ENCODE peak calls at places on chromosomes 2 and 18, in nine cellular contexts. One of them, this sample, is unnamed.

GRCh38 chr2:178863856-178864620 is 56.8 kb upstream of the TTN start:
- DNase-seq in kidney tubule cell: peak
- DNase-seq in H54: peak
- DNase-seq in EH: peak
- DNase-seq in activated T-helper 1 cell treated with anti-CD3 and anti-CD28 coated beads, Interleukin-12 subunit alpha, Interleukin-12 subunit beta, Interleukin-2, Interleukin-4 antibody, amounts not matched to agents 30 ng/mL and 10 ng/mL and 1 ng/mL, durations not matched to agents 14 hours and 24 hours and 36 hours: no peak
- DNase-seq in ureter: no peak
- DNase-seq in heart left ventricle: peak
- DNase-seq in NCI-H446: no peak
- DNase-seq in HS-5: no peak
- DNase-seq in this sample: peak

GRCh38 chr2:127589876-127590275 is 54.4 kb downstream of the MYO7B start:
- DNase-seq in EH: no peak
- DNase-seq in NCI-H446: no peak
- DNase-seq in HS-5: no peak
- DNase-seq in H54: no peak
- DNase-seq in ureter: peak
- DNase-seq in kidney tubule cell: no peak
- DNase-seq in heart left ventricle: no peak
- DNase-seq in activated T-helper 1 cell treated with anti-CD3 and anti-CD28 coated beads, Interleukin-12 subunit alpha, Interleukin-12 subunit beta, Interleukin-2, Interleukin-4 antibody, amounts not matched to agents 30 ng/mL and 10 ng/mL and 1 ng/mL, durations not matched to agents 14 hours and 24 hours and 36 hours: no peak
- DNase-seq in this sample: no peak

GRCh38 chr18:60493066-60493465 is 120.5 kb upstream of the MC4R start:
- DNase-seq in activated T-helper 1 cell treated with anti-CD3 and anti-CD28 coated beads, Interleukin-12 subunit alpha, Interleukin-12 subunit beta, Interleukin-2, Interleukin-4 antibody, amounts not matched to agents 30 ng/mL and 10 ng/mL and 1 ng/mL, durations not matched to agents 14 hours and 24 hours and 36 hours: no peak
- DNase-seq in heart left ventricle: no peak
- DNase-seq in H54: no peak
- DNase-seq in EH: no peak
- DNase-seq in kidney tubule cell: no peak
- DNase-seq in ureter: no peak
- DNase-seq in HS-5: no peak
- DNase-seq in NCI-H446: no peak
- DNase-seq in this sample: no peak

GRCh38 chr2:26455037-26455800 is 22.7 kb downstream of the OTOF start:
- DNase-seq in activated T-helper 1 cell treated with anti-CD3 and anti-CD28 coated beads, Interleukin-12 subunit alpha, Interleukin-12 subunit beta, Interleukin-2, Interleukin-4 antibody, amounts not matched to agents 30 ng/mL and 10 ng/mL and 1 ng/mL, durations not matched to agents 14 hours and 24 hours and 36 hours: no peak
- DNase-seq in ureter: no peak
- DNase-seq in EH: no peak
- DNase-seq in NCI-H446: no peak
- DNase-seq in heart left ventricle: no peak
- DNase-seq in HS-5: no peak
- DNase-seq in H54: no peak
- DNase-seq in kidney tubule cell: no peak
- DNase-seq in this sample: no peak

GRCh38 chr2:142142595-142142994 is 11.8 kb upstream of the LRP1B start:
- DNase-seq in ureter: no peak
- DNase-seq in NCI-H446: no peak
- DNase-seq in EH: no peak
- DNase-seq in H54: no peak
- DNase-seq in activated T-helper 1 cell treated with anti-CD3 and anti-CD28 coated beads, Interleukin-12 subunit alpha, Interleukin-12 subunit beta, Interleukin-2, Interleukin-4 antibody, amounts not matched to agents 30 ng/mL and 10 ng/mL and 1 ng/mL, durations not matched to agents 14 hours and 24 hours and 36 hours: no peak
- DNase-seq in kidney tubule cell: peak
- DNase-seq in heart left ventricle: no peak
- DNase-seq in HS-5: no peak
- DNase-seq in this sample: no peak

GRCh38 chr2:56801770-56802169 is 618.0 kb downstream of the CCDC85A start:
- DNase-seq in H54: no peak
- DNase-seq in EH: peak
- DNase-seq in NCI-H446: no peak
- DNase-seq in HS-5: peak
- DNase-seq in kidney tubule cell: no peak
- DNase-seq in ureter: no peak
- DNase-seq in heart left ventricle: no peak
- DNase-seq in activated T-helper 1 cell treated with anti-CD3 and anti-CD28 coated beads, Interleukin-12 subunit alpha, Interleukin-12 subunit beta, Interleukin-2, Interleukin-4 antibody, amounts not matched to agents 30 ng/mL and 10 ng/mL and 1 ng/mL, durations not matched to agents 14 hours and 24 hours and 36 hours: no peak
- DNase-seq in this sample: no peak

GRCh38 chr2:15672961-15673918 is 81.6 kb downstream of the DDX1 start:
- DNase-seq in kidney tubule cell: no peak
- DNase-seq in H54: no peak
- DNase-seq in activated T-helper 1 cell treated with anti-CD3 and anti-CD28 coated beads, Interleukin-12 subunit alpha, Interleukin-12 subunit beta, Interleukin-2, Interleukin-4 antibody, amounts not matched to agents 30 ng/mL and 10 ng/mL and 1 ng/mL, durations not matched to agents 14 hours and 24 hours and 36 hours: no peak
- DNase-seq in EH: no peak
- DNase-seq in ureter: no peak
- DNase-seq in NCI-H446: no peak
- DNase-seq in heart left ventricle: no peak
- DNase-seq in HS-5: no peak
- DNase-seq in this sample: no peak

GRCh38 chr2:102421890-102422759 is 835 bp upstream of the IL18RAP start:
- DNase-seq in EH: no peak
- DNase-seq in H54: no peak
- DNase-seq in HS-5: no peak
- DNase-seq in activated T-helper 1 cell treated with anti-CD3 and anti-CD28 coated beads, Interleukin-12 subunit alpha, Interleukin-12 subunit beta, Interleukin-2, Interleukin-4 antibody, amounts not matched to agents 30 ng/mL and 10 ng/mL and 1 ng/mL, durations not matched to agents 14 hours and 24 hours and 36 hours: no peak
- DNase-seq in heart left ventricle: no peak
- DNase-seq in kidney tubule cell: no peak
- DNase-seq in NCI-H446: no peak
- DNase-seq in ureter: no peak
- DNase-seq in this sample: no peak

GRCh38 chr2:12277305-12278034 is 439.3 kb upstream of the TRIB2 start:
- DNase-seq in activated T-helper 1 cell treated with anti-CD3 and anti-CD28 coated beads, Interleukin-12 subunit alpha, Interleukin-12 subunit beta, Interleukin-2, Interleukin-4 antibody, amounts not matched to agents 30 ng/mL and 10 ng/mL and 1 ng/mL, durations not matched to agents 14 hours and 24 hours and 36 hours: no peak
- DNase-seq in ureter: no peak
- DNase-seq in NCI-H446: no peak
- DNase-seq in kidney tubule cell: no peak
- DNase-seq in EH: no peak
- DNase-seq in H54: no peak
- DNase-seq in heart left ventricle: no peak
- DNase-seq in HS-5: no peak
- DNase-seq in this sample: no peak

GRCh38 chr2:45891719-45892118 is 240.2 kb downstream of the PRKCE start:
- DNase-seq in H54: no peak
- DNase-seq in EH: no peak
- DNase-seq in heart left ventricle: no peak
- DNase-seq in NCI-H446: no peak
- DNase-seq in activated T-helper 1 cell treated with anti-CD3 and anti-CD28 coated beads, Interleukin-12 subunit alpha, Interleukin-12 subunit beta, Interleukin-2, Interleukin-4 antibody, amounts not matched to agents 30 ng/mL and 10 ng/mL and 1 ng/mL, durations not matched to agents 14 hours and 24 hours and 36 hours: no peak
- DNase-seq in HS-5: no peak
- DNase-seq in kidney tubule cell: no peak
- DNase-seq in ureter: peak
- DNase-seq in this sample: peak

GRCh38 chr18:59272221-59272888 is 899 bp downstream of the RAX start:
- DNase-seq in HS-5: no peak
- DNase-seq in heart left ventricle: no peak
- DNase-seq in EH: no peak
- DNase-seq in H54: no peak
- DNase-seq in activated T-helper 1 cell treated with anti-CD3 and anti-CD28 coated beads, Interleukin-12 subunit alpha, Interleukin-12 subunit beta, Interleukin-2, Interleukin-4 antibody, amounts not matched to agents 30 ng/mL and 10 ng/mL and 1 ng/mL, durations not matched to agents 14 hours and 24 hours and 36 hours: no peak
- DNase-seq in NCI-H446: no peak
- DNase-seq in ureter: no peak
- DNase-seq in kidney tubule cell: no peak
- DNase-seq in this sample: no peak

GRCh38 chr2:95022309-95023221 is 2.9 kb upstream of the MAL start:
- DNase-seq in H54: peak
- DNase-seq in ureter: peak
- DNase-seq in heart left ventricle: peak
- DNase-seq in NCI-H446: peak
- DNase-seq in activated T-helper 1 cell treated with anti-CD3 and anti-CD28 coated beads, Interleukin-12 subunit alpha, Interleukin-12 subunit beta, Interleukin-2, Interleukin-4 antibody, amounts not matched to agents 30 ng/mL and 10 ng/mL and 1 ng/mL, durations not matched to agents 14 hours and 24 hours and 36 hours: peak
- DNase-seq in HS-5: peak
- DNase-seq in kidney tubule cell: peak
- DNase-seq in EH: peak
- DNase-seq in this sample: peak

GRCh38 chr2:234482807-234483206 is 14.1 kb downstream of the ARL4C start:
- DNase-seq in EH: no peak
- DNase-seq in NCI-H446: no peak
- DNase-seq in kidney tubule cell: no peak
- DNase-seq in H54: no peak
- DNase-seq in heart left ventricle: no peak
- DNase-seq in activated T-helper 1 cell treated with anti-CD3 and anti-CD28 coated beads, Interleukin-12 subunit alpha, Interleukin-12 subunit beta, Interleukin-2, Interleukin-4 antibody, amounts not matched to agents 30 ng/mL and 10 ng/mL and 1 ng/mL, durations not matched to agents 14 hours and 24 hours and 36 hours: no peak
- DNase-seq in ureter: no peak
- DNase-seq in HS-5: no peak
- DNase-seq in this sample: no peak

GRCh38 chr18:3585656-3586509 is 135.9 kb downstream of the TGIF1 start:
- DNase-seq in EH: peak
- DNase-seq in ureter: peak
- DNase-seq in heart left ventricle: peak
- DNase-seq in HS-5: peak
- DNase-seq in NCI-H446: peak
- DNase-seq in kidney tubule cell: peak
- DNase-seq in activated T-helper 1 cell treated with anti-CD3 and anti-CD28 coated beads, Interleukin-12 subunit alpha, Interleukin-12 subunit beta, Interleukin-2, Interleukin-4 antibody, amounts not matched to agents 30 ng/mL and 10 ng/mL and 1 ng/mL, durations not matched to agents 14 hours and 24 hours and 36 hours: peak
- DNase-seq in H54: no peak
- DNase-seq in this sample: peak

GRCh38 chr2:241008711-241009121 is 10.3 kb downstream of the SNED1 start:
- DNase-seq in ureter: peak
- DNase-seq in kidney tubule cell: no peak
- DNase-seq in HS-5: no peak
- DNase-seq in heart left ventricle: no peak
- DNase-seq in H54: no peak
- DNase-seq in EH: no peak
- DNase-seq in NCI-H446: no peak
- DNase-seq in activated T-helper 1 cell treated with anti-CD3 and anti-CD28 coated beads, Interleukin-12 subunit alpha, Interleukin-12 subunit beta, Interleukin-2, Interleukin-4 antibody, amounts not matched to agents 30 ng/mL and 10 ng/mL and 1 ng/mL, durations not matched to agents 14 hours and 24 hours and 36 hours: no peak
- DNase-seq in this sample: no peak

GRCh38 chr2:231376857-231377256 is 18.7 kb upstream of the B3GNT7 start:
- DNase-seq in NCI-H446: no peak
- DNase-seq in HS-5: no peak
- DNase-seq in EH: no peak
- DNase-seq in ureter: no peak
- DNase-seq in kidney tubule cell: no peak
- DNase-seq in heart left ventricle: no peak
- DNase-seq in activated T-helper 1 cell treated with anti-CD3 and anti-CD28 coated beads, Interleukin-12 subunit alpha, Interleukin-12 subunit beta, Interleukin-2, Interleukin-4 antibody, amounts not matched to agents 30 ng/mL and 10 ng/mL and 1 ng/mL, durations not matched to agents 14 hours and 24 hours and 36 hours: no peak
- DNase-seq in H54: no peak
- DNase-seq in this sample: no peak

GRCh38 chr2:230602562-230603230 is 109.9 kb upstream of the CAB39 start:
- DNase-seq in NCI-H446: no peak
- DNase-seq in H54: no peak
- DNase-seq in kidney tubule cell: no peak
- DNase-seq in activated T-helper 1 cell treated with anti-CD3 and anti-CD28 coated beads, Interleukin-12 subunit alpha, Interleukin-12 subunit beta, Interleukin-2, Interleukin-4 antibody, amounts not matched to agents 30 ng/mL and 10 ng/mL and 1 ng/mL, durations not matched to agents 14 hours and 24 hours and 36 hours: peak
- DNase-seq in ureter: no peak
- DNase-seq in EH: no peak
- DNase-seq in HS-5: no peak
- DNase-seq in heart left ventricle: no peak
- DNase-seq in this sample: peak

GRCh38 chr18:6414723-6415362 is at the start of gene L3MBTL4:
- DNase-seq in H54: peak
- DNase-seq in activated T-helper 1 cell treated with anti-CD3 and anti-CD28 coated beads, Interleukin-12 subunit alpha, Interleukin-12 subunit beta, Interleukin-2, Interleukin-4 antibody, amounts not matched to agents 30 ng/mL and 10 ng/mL and 1 ng/mL, durations not matched to agents 14 hours and 24 hours and 36 hours: no peak
- DNase-seq in HS-5: no peak
- DNase-seq in NCI-H446: no peak
- DNase-seq in EH: no peak
- DNase-seq in heart left ventricle: no peak
- DNase-seq in kidney tubule cell: peak
- DNase-seq in ureter: no peak
- DNase-seq in this sample: peak

GRCh38 chr2:157838442-157839161 is 37.5 kb downstream of the ACVR1 start:
- DNase-seq in H54: peak
- DNase-seq in HS-5: no peak
- DNase-seq in heart left ventricle: peak
- DNase-seq in NCI-H446: peak
- DNase-seq in EH: peak
- DNase-seq in kidney tubule cell: peak
- DNase-seq in ureter: no peak
- DNase-seq in activated T-helper 1 cell treated with anti-CD3 and anti-CD28 coated beads, Interleukin-12 subunit alpha, Interleukin-12 subunit beta, Interleukin-2, Interleukin-4 antibody, amounts not matched to agents 30 ng/mL and 10 ng/mL and 1 ng/mL, durations not matched to agents 14 hours and 24 hours and 36 hours: peak
- DNase-seq in this sample: peak

GRCh38 chr18:74806073-74806472 is 208.4 kb downstream of the ZNF407 start:
- DNase-seq in HS-5: no peak
- DNase-seq in activated T-helper 1 cell treated with anti-CD3 and anti-CD28 coated beads, Interleukin-12 subunit alpha, Interleukin-12 subunit beta, Interleukin-2, Interleukin-4 antibody, amounts not matched to agents 30 ng/mL and 10 ng/mL and 1 ng/mL, durations not matched to agents 14 hours and 24 hours and 36 hours: no peak
- DNase-seq in ureter: no peak
- DNase-seq in heart left ventricle: no peak
- DNase-seq in kidney tubule cell: no peak
- DNase-seq in EH: no peak
- DNase-seq in NCI-H446: no peak
- DNase-seq in H54: no peak
- DNase-seq in this sample: no peak

GRCh38 chr2:220165401-220165800 is 538.0 kb downstream of the SLC4A3 start:
- DNase-seq in activated T-helper 1 cell treated with anti-CD3 and anti-CD28 coated beads, Interleukin-12 subunit alpha, Interleukin-12 subunit beta, Interleukin-2, Interleukin-4 antibody, amounts not matched to agents 30 ng/mL and 10 ng/mL and 1 ng/mL, durations not matched to agents 14 hours and 24 hours and 36 hours: no peak
- DNase-seq in HS-5: no peak
- DNase-seq in kidney tubule cell: peak
- DNase-seq in heart left ventricle: no peak
- DNase-seq in ureter: peak
- DNase-seq in NCI-H446: no peak
- DNase-seq in EH: no peak
- DNase-seq in H54: no peak
- DNase-seq in this sample: peak

GRCh38 chr2:6730003-6730402 is 135.7 kb downstream of the CMPK2 start:
- DNase-seq in kidney tubule cell: no peak
- DNase-seq in NCI-H446: no peak
- DNase-seq in H54: no peak
- DNase-seq in HS-5: no peak
- DNase-seq in activated T-helper 1 cell treated with anti-CD3 and anti-CD28 coated beads, Interleukin-12 subunit alpha, Interleukin-12 subunit beta, Interleukin-2, Interleukin-4 antibody, amounts not matched to agents 30 ng/mL and 10 ng/mL and 1 ng/mL, durations not matched to agents 14 hours and 24 hours and 36 hours: no peak
- DNase-seq in heart left ventricle: no peak
- DNase-seq in ureter: no peak
- DNase-seq in EH: no peak
- DNase-seq in this sample: no peak

GRCh38 chr2:15559379-15559778 is 1.8 kb downstream of the NBAS start:
- DNase-seq in EH: no peak
- DNase-seq in HS-5: no peak
- DNase-seq in heart left ventricle: no peak
- DNase-seq in activated T-helper 1 cell treated with anti-CD3 and anti-CD28 coated beads, Interleukin-12 subunit alpha, Interleukin-12 subunit beta, Interleukin-2, Interleukin-4 antibody, amounts not matched to agents 30 ng/mL and 10 ng/mL and 1 ng/mL, durations not matched to agents 14 hours and 24 hours and 36 hours: no peak
- DNase-seq in H54: no peak
- DNase-seq in ureter: no peak
- DNase-seq in NCI-H446: no peak
- DNase-seq in kidney tubule cell: no peak
- DNase-seq in this sample: no peak